ENCODE peak calls at places on chromosomes 3 and 15, in six cellular contexts. U is GM12891, I is IMR-90, A is ovary, K is uterus, S is body of pancreas. P is an unnamed sample.

GRCh38 chr3:60010778-60011177 is 961.0 kb upstream of the CFAP20DC start:
- DNase-seq in A (no peak), K (no peak), S (peak), U (peak), I (no peak), P (no peak)

GRCh38 chr3:50162034-50162883 is 7.1 kb downstream of the SEMA3F start:
- DNase-seq in A (no peak), K (no peak), S (no peak), I (no peak), U (no peak), P (no peak)

GRCh38 chr3:195554458-195554857 is 11.3 kb upstream of the PPP1R2 start:
- DNase-seq in S (no peak), I (no peak), U (no peak), A (no peak), K (no peak), P (no peak)

GRCh38 chr3:51942603-51943450 is 664 bp downstream of the PARP3 start:
- DNase-seq in K (peak), A (no peak), S (peak), I (peak), U (peak), P (peak)

GRCh38 chr3:128800241-128801187 is 74.5 kb downstream of the RAB7A start:
- DNase-seq in U (no peak), A (no peak), K (no peak), S (no peak), I (no peak), P (no peak)

GRCh38 chr3:71064976-71065763 is 518.4 kb downstream of the FOXP1 start:
- DNase-seq in I (peak), K (peak), S (peak), A (peak), U (no peak), P (peak)

GRCh38 chr3:189096092-189096491 is 75.7 kb upstream of the TPRG1 start:
- DNase-seq in U (no peak), I (no peak), S (no peak), K (no peak), A (no peak), P (no peak)

GRCh38 chr3:187291001-187291511 is 481 bp downstream of the MASP1 start:
- DNase-seq in K (peak), S (no peak), U (no peak), I (peak), A (peak), P (no peak)

GRCh38 chr3:113211370-113212154 is at the start of gene BOC:
- DNase-seq in A (peak), S (peak), I (peak), K (peak), U (peak), P (no peak)

GRCh38 chr3:13041113-13041776 is 32.0 kb downstream of the IQSEC1 start:
- DNase-seq in K (no peak), A (no peak), U (no peak), I (no peak), S (no peak), P (peak)

GRCh38 chr3:175383813-175384212 is 524.7 kb downstream of the NAALADL2 start:
- DNase-seq in U (no peak), A (no peak), K (no peak), S (no peak), I (peak), P (no peak)

GRCh38 chr15:43105077-43105769 is 615 bp downstream of the UBR1 start:
- DNase-seq in A (no peak), I (peak), S (peak), U (no peak), K (no peak), P (peak)

GRCh38 chr3:53150247-53151085 is 10.5 kb upstream of the PRKCD start:
- DNase-seq in U (no peak), I (peak), S (peak), A (no peak), K (no peak), P (no peak)

GRCh38 chr3:5022966-5023776 is 43.9 kb downstream of the BHLHE40 start:
- DNase-seq in S (peak), K (peak), A (peak), I (peak), U (no peak), P (no peak)
- TF ChIP-seq POLR2A in S (no peak), K (no peak), A (no peak), I (no peak), U (no peak), P (no peak)

GRCh38 chr3:41434781-41435180 is 235.5 kb downstream of the CTNNB1 start:
- DNase-seq in I (no peak), K (no peak), S (no peak), U (no peak), A (no peak), P (no peak)
- TF ChIP-seq POLR2A in I (no peak), K (no peak), S (no peak), U (no peak), A (no peak), P (no peak)

GRCh38 chr15:31263751-31264533 is 62.7 kb upstream of the KLF13 start:
- DNase-seq in I (no peak), A (peak), K (no peak), S (peak), U (no peak), P (peak)
- TF ChIP-seq POLR2A in I (no peak), A (no peak), K (no peak), S (no peak), U (no peak), P (peak)

GRCh38 chr3:120791958-120792357 is 49.4 kb downstream of the GTF2E1 start:
- DNase-seq in U (no peak), A (no peak), K (no peak), S (no peak), I (peak), P (no peak)
- TF ChIP-seq POLR2A in U (no peak), A (no peak), K (no peak), S (no peak), I (no peak), P (no peak)

DNA sequence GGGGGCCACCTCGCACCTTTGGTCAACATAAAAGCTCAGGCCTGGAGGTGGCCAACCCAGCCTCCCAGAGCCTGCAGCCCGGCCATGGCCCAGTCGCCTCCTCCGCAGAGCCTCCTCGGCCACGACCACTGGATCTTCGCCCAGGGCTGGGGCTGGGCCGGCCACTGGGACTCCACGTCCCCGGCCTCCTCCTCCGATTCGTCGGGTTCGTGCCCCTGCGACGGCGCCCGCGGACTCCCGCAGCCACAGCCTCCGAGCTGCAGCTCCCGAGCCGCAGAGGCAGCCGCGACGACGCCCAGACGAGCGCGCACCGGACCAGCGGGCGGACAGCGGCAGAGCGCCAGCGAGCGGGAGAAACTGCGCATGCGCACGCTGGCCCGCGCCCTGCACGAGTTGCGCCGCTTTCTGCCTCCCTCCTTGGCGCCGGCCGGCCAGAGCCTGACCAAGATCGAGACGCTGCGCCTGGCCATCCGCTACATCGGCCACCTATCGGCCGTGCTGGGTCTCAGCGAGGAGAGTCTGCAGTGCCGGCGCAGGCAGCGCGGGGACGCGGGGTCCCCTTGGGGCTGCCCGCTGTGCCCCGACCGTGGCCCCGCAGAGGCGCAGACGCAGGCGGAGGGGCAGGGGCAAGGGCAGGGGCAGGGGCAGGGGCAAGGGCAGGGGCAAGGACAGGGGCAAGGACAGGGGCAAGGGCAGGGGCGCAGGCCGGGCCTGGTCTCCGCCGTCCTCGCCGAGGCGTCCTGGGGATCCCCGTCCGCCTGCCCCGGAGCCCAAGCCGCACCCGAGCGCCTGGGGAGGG is at the start of gene MESP2:
- DNase-seq in I (peak), A (peak), S (peak), K (peak), U (peak), P (peak)
- TF ChIP-seq POLR2A in I (no peak), A (no peak), S (no peak), K (no peak), U (no peak), P (no peak)

GRCh38 chr15:90839187-90840071 is 29.0 kb upstream of the FURIN start:
- DNase-seq in S (peak), I (peak), U (peak), A (no peak), K (no peak), P (peak)
- TF ChIP-seq POLR2A in S (no peak), I (no peak), U (no peak), A (no peak), K (no peak), P (peak)

GRCh38 chr15:40951764-40952163 is 1.5 kb upstream of the CHAC1 start:
- DNase-seq in S (no peak), K (no peak), A (no peak), U (no peak), I (no peak), P (no peak)

GRCh38 chr15:40953713-40954074 is 423 bp downstream of the CHAC1 start:
- DNase-seq in U (no peak), A (no peak), K (no peak), I (no peak), S (no peak), P (no peak)

GRCh38 chr15:40955141-40955903 is 2.1 kb downstream of the CHAC1 start:
- DNase-seq in I (no peak), A (no peak), K (no peak), U (no peak), S (no peak), P (no peak)

GRCh38 chr15:40952301-40952900 is 870 bp upstream of the CHAC1 start:
- DNase-seq in U (no peak), I (no peak), A (no peak), S (no peak), K (no peak), P (peak)

GRCh38 chr15:40952901-40953712 is at the start of gene CHAC1:
- DNase-seq in A (peak), U (peak), I (peak), S (peak), K (peak), P (peak)
- TF ChIP-seq POLR2A in A (no peak), U (peak), I (peak), S (peak), K (no peak), P (peak)

GRCh38 chr3:9917820-9918219 is 922 bp downstream of the IL17RC start:
- DNase-seq in K (no peak), I (no peak), S (no peak), A (peak), U (no peak), P (no peak)
- TF ChIP-seq POLR2A in K (no peak), I (no peak), S (no peak), A (no peak), U (no peak), P (no peak)